ENCODE peak calls at places on chromosome 12, in seven cellular contexts. One of them, this sample, is unnamed. For H3K4me1, the result is how much of the 10 kb centered on the place peaks cover.

GRCh38 chr12:48998497-48999353 is 450 bp downstream of the DDN start:
- DNase-seq in H1: no peak
- DNase-seq in H9: peak
- DNase-seq in IMR-90: peak
- DNase-seq in neuronal stem cell: no peak
- DNase-seq in mesendoderm: no peak
- DNase-seq in trophoblast cell: peak
- DNase-seq in this sample: peak

GRCh38 chr12:26833692-26834168 is 736 bp upstream of the ITPR2 start:
- DNase-seq in H1: no peak
- DNase-seq in H9: peak
- DNase-seq in IMR-90: peak
- DNase-seq in neuronal stem cell: peak
- DNase-seq in mesendoderm: peak
- DNase-seq in trophoblast cell: peak
- DNase-seq in this sample: peak

GRCh38 chr12:32051511-32052299 is 54.9 kb upstream of the BICD1 start:
- DNase-seq in H1: no peak
- DNase-seq in H9: no peak
- DNase-seq in IMR-90: peak
- DNase-seq in neuronal stem cell: no peak
- DNase-seq in mesendoderm: peak
- DNase-seq in trophoblast cell: peak
- DNase-seq in this sample: peak

GRCh38 chr12:94649349-94650142 is 811 bp downstream of the TMCC3 start:
- DNase-seq in H1: no peak
- DNase-seq in H9: peak
- DNase-seq in IMR-90: peak
- DNase-seq in neuronal stem cell: peak
- DNase-seq in mesendoderm: peak
- DNase-seq in trophoblast cell: peak
- DNase-seq in this sample: peak

GRCh38 chr12:7905071-7905470 is 30.9 kb downstream of the SLC2A3 start:
- DNase-seq in H1: no peak
- DNase-seq in H9: no peak
- DNase-seq in IMR-90: no peak
- DNase-seq in neuronal stem cell: no peak
- DNase-seq in mesendoderm: no peak
- DNase-seq in trophoblast cell: no peak
- DNase-seq in this sample: peak

GRCh38 chr12:3200779-3201738 is 123.9 kb downstream of the TSPAN9 start:
- DNase-seq in H1: no peak
- DNase-seq in H9: no peak
- DNase-seq in IMR-90: no peak
- DNase-seq in neuronal stem cell: no peak
- DNase-seq in mesendoderm: no peak
- DNase-seq in trophoblast cell: no peak
- DNase-seq in this sample: peak

GRCh38 chr12:123351349-123351748 is 13.3 kb downstream of the SBNO1 start:
- DNase-seq in H1: no peak
- DNase-seq in H9: no peak
- DNase-seq in IMR-90: no peak
- DNase-seq in neuronal stem cell: no peak
- DNase-seq in mesendoderm: no peak
- DNase-seq in trophoblast cell: no peak
- DNase-seq in this sample: no peak

GRCh38 chr12:6792522-6793201 is 3.3 kb downstream of the CD4 start:
- DNase-seq in H1: no peak
- DNase-seq in H9: no peak
- DNase-seq in IMR-90: peak
- DNase-seq in neuronal stem cell: no peak
- DNase-seq in mesendoderm: no peak
- DNase-seq in trophoblast cell: peak
- DNase-seq in this sample: peak

GRCh38 chr12:7678744-7679143 is 13.0 kb upstream of the APOBEC1 start:
- DNase-seq in H1: no peak
- DNase-seq in H9: no peak
- DNase-seq in IMR-90: no peak
- DNase-seq in neuronal stem cell: no peak
- DNase-seq in mesendoderm: no peak
- DNase-seq in trophoblast cell: peak
- DNase-seq in this sample: no peak

GRCh38 chr12:388547-389137 is 478 bp downstream of the KDM5A start:
- DNase-seq in H1: no peak
- DNase-seq in H9: no peak
- DNase-seq in IMR-90: peak
- DNase-seq in neuronal stem cell: no peak
- DNase-seq in mesendoderm: peak
- DNase-seq in trophoblast cell: peak
- DNase-seq in this sample: peak

GRCh38 chr12:84919271-84919670 is 6.7 kb upstream of the SLC6A15 start:
- DNase-seq in H1: no peak
- DNase-seq in H9: no peak
- DNase-seq in IMR-90: peak
- DNase-seq in neuronal stem cell: no peak
- DNase-seq in mesendoderm: no peak
- DNase-seq in trophoblast cell: no peak
- DNase-seq in this sample: no peak

GRCh38 chr12:70449074-70449757 is 83.1 kb downstream of the KCNMB4 start:
- DNase-seq in H1: no peak
- DNase-seq in H9: no peak
- DNase-seq in IMR-90: peak
- DNase-seq in neuronal stem cell: no peak
- DNase-seq in mesendoderm: no peak
- DNase-seq in trophoblast cell: peak
- DNase-seq in this sample: no peak

GRCh38 chr12:57340104-57340503 is 89.1 kb upstream of the STAC3 start:
- DNase-seq in H1: no peak
- DNase-seq in H9: no peak
- DNase-seq in IMR-90: peak
- DNase-seq in neuronal stem cell: no peak
- DNase-seq in mesendoderm: peak
- DNase-seq in trophoblast cell: peak
- DNase-seq in this sample: peak

GRCh38 chr12:27965411-27965810 is 7.1 kb downstream of the PTHLH start:
- DNase-seq in H1: no peak
- DNase-seq in H9: no peak
- DNase-seq in IMR-90: peak
- DNase-seq in neuronal stem cell: no peak
- DNase-seq in mesendoderm: peak
- DNase-seq in trophoblast cell: peak
- DNase-seq in this sample: no peak

GRCh38 chr12:68349083-68349700 is 17.0 kb upstream of the MDM1 start:
- DNase-seq in H1: no peak
- DNase-seq in H9: no peak
- DNase-seq in IMR-90: peak
- DNase-seq in neuronal stem cell: no peak
- DNase-seq in mesendoderm: no peak
- DNase-seq in trophoblast cell: no peak
- DNase-seq in this sample: no peak

GRCh38 chr12:120356567-120357030 is 12.4 kb downstream of the MSI1 start:
- DNase-seq in H1: peak
- DNase-seq in H9: peak
- DNase-seq in IMR-90: peak
- DNase-seq in neuronal stem cell: peak
- DNase-seq in mesendoderm: peak
- DNase-seq in trophoblast cell: peak
- DNase-seq in this sample: peak

GRCh38 chr12:123120452-123121166 is 30.3 kb downstream of the PITPNM2 start:
- DNase-seq in H1: no peak
- DNase-seq in H9: no peak
- DNase-seq in IMR-90: no peak
- DNase-seq in neuronal stem cell: no peak
- DNase-seq in mesendoderm: no peak
- DNase-seq in trophoblast cell: peak
- DNase-seq in this sample: no peak

GRCh38 chr12:116053479-116054195 is 223.9 kb downstream of the MED13L start:
- DNase-seq in H1: no peak
- DNase-seq in H9: no peak
- DNase-seq in IMR-90: peak
- DNase-seq in neuronal stem cell: no peak
- DNase-seq in mesendoderm: no peak
- DNase-seq in trophoblast cell: peak
- DNase-seq in this sample: peak

GRCh38 chr12:92538970-92539749 is 163.6 kb upstream of the PLEKHG7 start:
- DNase-seq in H1: no peak
- DNase-seq in H9: no peak
- DNase-seq in IMR-90: peak
- DNase-seq in neuronal stem cell: no peak
- DNase-seq in mesendoderm: no peak
- DNase-seq in trophoblast cell: peak
- DNase-seq in this sample: peak

GRCh38 chr12:56682323-56682722 is 5.8 kb downstream of the PTGES3 start:
- DNase-seq in H1: no peak
- DNase-seq in H9: peak
- DNase-seq in IMR-90: no peak
- DNase-seq in neuronal stem cell: no peak
- DNase-seq in mesendoderm: no peak
- DNase-seq in trophoblast cell: no peak
- DNase-seq in this sample: no peak

GRCh38 chr12:103441437-103442186 is 54.2 kb downstream of the C12orf42 start:
- DNase-seq in H1: no peak
- DNase-seq in H9: no peak
- DNase-seq in IMR-90: no peak
- DNase-seq in neuronal stem cell: no peak
- DNase-seq in mesendoderm: no peak
- DNase-seq in trophoblast cell: no peak
- DNase-seq in this sample: no peak

GRCh38 chr12:46661161-46661845 is 164.5 kb downstream of the SLC38A4 start:
- DNase-seq in H1: no peak
- DNase-seq in H9: no peak
- DNase-seq in IMR-90: peak
- DNase-seq in neuronal stem cell: peak
- DNase-seq in mesendoderm: peak
- DNase-seq in trophoblast cell: peak
- DNase-seq in this sample: peak

GRCh38 chr12:130526813-130527212 is 189.1 kb downstream of the PIWIL1 start:
- DNase-seq in H1: peak
- DNase-seq in H9: peak
- DNase-seq in IMR-90: no peak
- DNase-seq in neuronal stem cell: peak
- DNase-seq in mesendoderm: peak
- DNase-seq in trophoblast cell: peak
- DNase-seq in this sample: no peak

DNA sequence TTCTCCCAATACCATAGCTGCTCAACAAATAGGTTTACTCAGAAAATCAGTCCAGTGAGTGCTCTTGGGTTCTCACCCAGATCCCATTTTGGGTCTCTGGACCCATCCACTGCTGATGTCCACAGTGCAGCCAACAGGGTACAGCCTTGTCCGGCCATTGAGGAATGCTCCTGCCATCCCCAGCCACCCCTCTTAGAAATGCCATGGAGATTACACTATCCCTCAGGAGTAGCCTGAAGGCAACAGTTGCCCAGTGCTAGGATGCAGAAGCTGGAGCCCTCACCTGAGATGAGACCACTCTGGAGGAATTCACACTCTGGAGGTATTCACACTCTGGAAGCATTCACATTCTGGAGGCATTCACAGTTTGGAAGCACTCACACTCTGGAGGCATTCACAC is 958.8 kb upstream of the TMEM132C start:
- DNase-seq in H1: no peak
- DNase-seq in H9: no peak
- DNase-seq in IMR-90: no peak
- DNase-seq in neuronal stem cell: no peak
- DNase-seq in mesendoderm: no peak
- DNase-seq in trophoblast cell: no peak
- DNase-seq in this sample: no peak
- H3K18ac ChIP-seq in H1: no peak
- H3K18ac ChIP-seq in H9: no peak
- H3K18ac ChIP-seq in IMR-90: no peak
- H3K18ac ChIP-seq in neuronal stem cell: no peak
- H3K18ac ChIP-seq in mesendoderm: no peak
- H3K18ac ChIP-seq in trophoblast cell: no peak
- H3K18ac ChIP-seq in this sample: no peak

DNA sequence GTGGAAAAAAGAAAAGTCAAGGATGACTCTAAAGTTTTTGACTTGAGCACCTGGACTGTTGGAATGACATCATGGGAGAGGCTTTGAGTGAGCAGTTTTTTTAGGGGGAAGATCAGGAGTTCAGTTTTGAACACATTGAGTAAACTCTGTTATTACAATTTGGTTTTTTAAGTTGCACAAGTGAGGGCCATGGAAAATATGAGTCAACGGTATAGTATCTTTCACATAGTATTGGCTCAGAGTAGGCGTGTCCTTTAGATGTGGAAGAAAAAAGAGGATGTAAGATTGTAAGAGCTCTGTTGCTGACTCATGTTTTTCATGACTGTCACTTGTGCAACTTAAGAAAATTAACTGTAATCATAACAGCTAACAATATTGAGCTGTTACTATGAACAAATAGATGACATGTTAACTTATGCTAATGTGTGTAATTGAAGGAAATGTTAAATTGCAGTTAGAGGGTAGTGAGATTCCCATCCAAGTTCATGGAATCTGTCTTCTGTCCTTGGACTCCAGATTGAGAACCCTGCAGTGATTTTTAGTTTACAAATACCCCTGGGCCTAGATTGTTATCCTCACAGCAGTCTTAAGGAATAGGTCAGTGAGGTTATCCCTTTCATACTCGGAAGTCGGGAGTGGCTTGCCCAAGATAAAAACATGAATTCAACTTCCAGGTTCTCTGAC is 48.1 kb upstream of the ATP2B1 start:
- DNase-seq in H1: no peak
- DNase-seq in H9: no peak
- DNase-seq in IMR-90: peak
- DNase-seq in neuronal stem cell: no peak
- DNase-seq in mesendoderm: peak
- DNase-seq in trophoblast cell: peak
- DNase-seq in this sample: peak
- H2AK5ac ChIP-seq in H1: no peak
- H2AK5ac ChIP-seq in H9: no peak
- H2AK5ac ChIP-seq in IMR-90: peak
- H2AK5ac ChIP-seq in neuronal stem cell: no peak
- H2AK5ac ChIP-seq in mesendoderm: no peak
- H2AK5ac ChIP-seq in trophoblast cell: no peak
- H2AK5ac ChIP-seq in this sample: no peak

DNA sequence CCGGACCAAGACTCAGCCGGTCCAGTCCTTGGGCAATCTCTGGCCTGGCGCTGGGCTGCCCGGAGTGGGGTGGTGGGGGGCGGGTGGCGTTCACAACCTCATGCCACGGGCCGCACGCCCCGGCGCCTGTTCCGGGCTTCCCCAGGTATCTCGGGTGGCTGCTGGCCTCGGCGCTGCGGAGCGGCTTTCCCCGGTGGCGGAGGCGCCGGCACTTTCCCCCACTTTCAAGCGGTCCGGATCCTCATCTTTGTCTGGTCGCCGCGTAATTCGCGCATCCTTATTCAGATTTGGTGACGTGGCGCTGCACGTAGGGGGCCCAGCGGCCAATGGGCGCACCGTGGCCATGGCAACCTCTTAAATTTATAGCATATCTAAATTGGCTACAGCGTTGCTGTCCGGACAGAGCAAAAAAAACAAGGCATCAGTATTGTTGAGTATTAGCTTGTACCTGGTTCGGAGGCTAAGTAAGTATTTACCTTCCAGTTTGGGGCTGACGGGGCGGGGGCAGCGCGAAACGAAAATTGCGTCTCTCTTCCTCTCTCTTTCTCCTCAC is at the start of gene LHX5:
- DNase-seq in H1: no peak
- DNase-seq in H9: peak
- DNase-seq in IMR-90: peak
- DNase-seq in neuronal stem cell: peak
- DNase-seq in mesendoderm: no peak
- DNase-seq in trophoblast cell: no peak
- DNase-seq in this sample: no peak
- H3K4me1 ChIP-seq in H1: half or more
- H3K4me1 ChIP-seq in H9: under half
- H3K4me1 ChIP-seq in IMR-90: under half
- H3K4me1 ChIP-seq in neuronal stem cell: half or more
- H3K4me1 ChIP-seq in mesendoderm: under half
- H3K4me1 ChIP-seq in trophoblast cell: under half
- H3K4me1 ChIP-seq in this sample: under half

GRCh38 chr12:24038211-24038997 is 88.9 kb upstream of the SOX5 start:
- DNase-seq in H1: no peak
- DNase-seq in H9: no peak
- DNase-seq in IMR-90: no peak
- DNase-seq in neuronal stem cell: no peak
- DNase-seq in mesendoderm: peak
- DNase-seq in trophoblast cell: no peak
- DNase-seq in this sample: peak
- H3K18ac ChIP-seq in H1: no peak
- H3K18ac ChIP-seq in H9: no peak
- H3K18ac ChIP-seq in IMR-90: peak
- H3K18ac ChIP-seq in neuronal stem cell: no peak
- H3K18ac ChIP-seq in mesendoderm: no peak
- H3K18ac ChIP-seq in trophoblast cell: no peak
- H3K18ac ChIP-seq in this sample: no peak